ENCODE peak calls at places on chromosomes 6 and 20, in five cellular contexts. F is hepatocyte; N is psoas muscle; U is CD8-positive, alpha-beta T cell; Q is HFF-Myc. I is an unnamed sample.
A peak's percentile ranks its signal among the peaks of the same experiment; 100 is the strongest.

GRCh38 chr6:154386848-154387717 is 30.5 kb upstream of the IPCEF1 start:
- DNase-seq in F (peak; percentile 30), N (no peak), U (no peak), Q (peak; percentile 85), I (no peak)

GRCh38 chr20:35006531-35006971 is 50.9 kb downstream of the MYH7B start:
- DNase-seq in F (no peak), N (peak; percentile 43), U (no peak), Q (no peak), I (no peak)

GRCh38 chr20:61924211-61924857 is 141.3 kb downstream of the TAF4 start:
- DNase-seq in F (no peak), N (peak; percentile 32), U (no peak), Q (no peak), I (no peak)

GRCh38 chr20:58054744-58055373 is 173.6 kb downstream of the ANKRD60 start:
- DNase-seq in F (peak; percentile 35), N (peak; percentile 64), U (no peak), Q (no peak), I (no peak)

GRCh38 chr6:136477548-136477947 is 72.7 kb downstream of the MAP7 start:
- DNase-seq in F (no peak), N (no peak), U (no peak), Q (no peak), I (no peak)

GRCh38 chr6:141594874-141595273 is 537.9 kb upstream of the GJE1 start:
- DNase-seq in F (no peak), N (no peak), U (no peak), Q (no peak), I (no peak)

GRCh38 chr6:18477301-18477941 is 90.3 kb downstream of the RNF144B start:
- DNase-seq in F (peak; percentile 10), N (no peak), U (no peak), Q (no peak), I (no peak)

GRCh38 chr20:33897313-33897912 is 86.3 kb downstream of the CHMP4B start:
- DNase-seq in F (no peak), N (no peak), U (no peak), Q (no peak), I (no peak)

GRCh38 chr6:30966154-30966553 is 17.4 kb upstream of the MUC21 start:
- DNase-seq in F (no peak), N (no peak), U (no peak), Q (no peak), I (no peak)

GRCh38 chr20:16308754-16309153 is 264.5 kb downstream of the KIF16B start:
- DNase-seq in F (no peak), N (no peak), U (no peak), Q (no peak), I (no peak)

GRCh38 chr20:19012671-19013070 is 199.1 kb downstream of the SCP2D1 start:
- DNase-seq in F (no peak), N (no peak), U (no peak), Q (no peak), I (no peak)

GRCh38 chr20:61934716-61935530 is 130.8 kb downstream of the TAF4 start:
- DNase-seq in F (no peak), N (peak; percentile 16), U (no peak), Q (no peak), I (no peak)

GRCh38 chr20:16531485-16531884 is 41.8 kb downstream of the KIF16B start:
- DNase-seq in F (no peak), N (no peak), U (no peak), Q (no peak), I (no peak)

GRCh38 chr6:99587792-99588191 is 18.8 kb upstream of the PRDM13 start:
- DNase-seq in F (no peak), N (no peak), U (no peak), Q (no peak), I (no peak)

GRCh38 chr20:39067526-39068216 is 105.5 kb downstream of the DHX35 start:
- DNase-seq in F (no peak), N (no peak), U (no peak), Q (no peak), I (no peak)
- TF ChIP-seq CTCF in F (no peak), N (no peak), U (no peak), Q (no peak), I (no peak)

DNA sequence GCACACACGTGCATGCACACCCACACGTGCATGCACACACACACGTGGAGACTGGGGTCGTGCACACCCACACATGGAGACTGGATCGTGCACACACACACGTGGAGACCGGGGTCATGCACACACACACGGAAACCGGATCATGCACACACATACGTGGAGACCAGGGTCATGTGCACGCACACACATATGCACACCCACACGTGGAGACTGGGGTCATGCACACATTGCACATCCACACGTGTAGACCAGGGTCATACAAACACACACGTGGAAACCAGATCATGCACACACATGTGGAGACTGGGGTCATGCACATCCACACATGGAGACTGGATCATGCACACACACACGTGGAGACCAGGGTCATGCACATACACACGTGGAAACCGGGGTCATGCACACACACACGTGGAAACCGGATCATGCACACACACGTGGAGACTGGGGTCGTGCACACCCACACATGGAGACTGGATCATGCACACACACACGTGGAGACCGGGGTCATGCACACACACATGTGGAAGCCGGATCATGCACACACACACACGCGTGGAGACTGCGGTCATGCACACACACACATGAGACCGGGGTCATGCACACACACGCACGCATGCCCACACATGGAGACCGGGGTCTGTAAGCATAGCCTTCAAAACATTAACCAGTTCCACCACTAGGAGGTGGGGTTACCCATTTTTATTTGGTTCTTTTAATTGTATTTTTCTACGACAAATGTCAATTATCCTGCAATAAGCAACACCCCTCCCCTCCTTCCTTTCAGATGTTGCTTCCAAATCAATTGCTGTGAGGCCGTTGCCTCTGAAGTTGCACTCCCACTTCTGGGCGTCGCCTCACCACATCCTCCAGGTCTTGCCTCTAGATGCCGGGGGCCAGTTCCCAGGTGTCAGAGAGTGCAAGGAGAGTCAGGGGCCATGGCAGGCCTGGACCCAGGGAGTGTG is 95.8 kb downstream of the TMEM242 start:
- DNase-seq in F (no peak), N (no peak), U (no peak), Q (no peak), I (no peak)
- TF ChIP-seq CTCF in F (no peak), N (no peak), U (no peak), Q (peak; percentile 1), I (no peak)

DNA sequence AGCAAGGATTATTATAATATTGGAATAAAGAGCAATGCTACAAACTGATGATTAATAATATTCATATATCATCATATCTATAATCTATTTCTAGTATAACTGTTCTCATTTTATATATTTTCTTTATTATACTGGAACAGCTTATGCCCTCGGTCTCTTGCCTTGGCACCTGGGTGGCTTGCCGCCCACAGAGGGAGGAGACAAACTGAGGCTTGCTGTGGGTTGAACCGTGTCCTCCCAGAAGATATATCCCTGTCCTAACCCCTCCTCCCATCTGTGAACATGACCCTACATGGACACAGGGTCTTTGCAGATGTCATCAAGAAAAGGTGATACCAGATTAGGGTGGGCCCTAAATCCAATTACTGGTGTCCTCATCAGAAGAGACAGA is 4.7 kb downstream of the RNASET2 start:
- DNase-seq in F (no peak), N (no peak), U (no peak), Q (no peak), I (no peak)
- TF ChIP-seq CTCF in F (no peak), N (no peak), U (no peak), Q (peak; percentile 30), I (no peak)

DNA sequence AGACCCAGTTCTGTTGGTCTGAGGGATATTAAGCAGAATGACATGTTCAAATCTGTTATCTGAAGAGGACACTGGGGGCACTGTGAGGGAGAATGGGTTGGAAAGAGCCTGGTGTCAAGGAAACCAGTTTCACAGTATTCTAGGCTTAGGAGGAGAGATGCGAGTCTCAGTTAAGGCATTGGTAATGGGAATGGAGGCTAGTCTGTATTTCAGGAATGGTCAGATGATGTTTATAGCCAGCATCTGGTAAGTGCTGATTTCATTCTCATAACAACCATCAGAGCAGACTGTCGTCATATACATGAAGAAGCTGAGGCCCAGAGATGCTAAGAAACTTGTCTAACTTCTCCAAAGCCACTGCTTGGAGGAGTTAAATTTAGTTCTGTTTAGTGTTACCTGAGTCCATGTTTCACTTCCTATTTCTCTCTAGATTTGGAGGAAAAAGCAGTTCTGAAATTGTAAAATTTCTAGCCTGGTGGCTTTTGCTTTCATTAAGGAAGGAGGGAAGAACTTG is 242.0 kb downstream of the ARID1B start:
- DNase-seq in F (peak; percentile 10), N (no peak), U (no peak), Q (no peak), I (peak; percentile 24)
- TF ChIP-seq CTCF in F (no peak), N (no peak), U (no peak), Q (no peak), I (no peak)

I was measured in GM13976.